ENCODE peak calls at places on chromosome 13, in six cellular contexts. O is heart left ventricle; X is uterus; T is spleen; Z is CD4-positive, alpha-beta T cell; Q is IMR-90. P is an unnamed sample.
A peak's percentile ranks its signal among the peaks of the same experiment; 100 is the strongest.

GRCh38 chr13:71751074-71751473 is 115.9 kb downstream of the DACH1 start:
- DNase-seq in O (no peak), X (no peak), T (no peak), Z (no peak), Q (no peak), P (no peak)

GRCh38 chr13:51806571-51806970 is 2.6 kb upstream of the DHRS12 start:
- DNase-seq in O (no peak), X (no peak), T (no peak), Z (no peak), Q (peak; percentile 34), P (no peak)

GRCh38 chr13:24264976-24265375 is 44.4 kb upstream of the C1QTNF9 start:
- DNase-seq in O (no peak), X (no peak), T (peak; percentile 91), Z (peak; percentile 82), Q (no peak), P (no peak)

GRCh38 chr13:45369116-45369515 is 28.1 kb upstream of the TPT1 start:
- DNase-seq in O (no peak), X (no peak), T (no peak), Z (no peak), Q (no peak), P (no peak)

GRCh38 chr13:22000191-22000590 is 329.3 kb downstream of the FGF9 start:
- DNase-seq in O (no peak), X (no peak), T (no peak), Z (no peak), Q (no peak), P (no peak)

GRCh38 chr13:113901642-113902041 is 37.8 kb upstream of the GAS6 start:
- DNase-seq in O (no peak), X (no peak), T (no peak), Z (no peak), Q (no peak), P (peak; percentile 4)

GRCh38 chr13:33799950-33800592 is 17.9 kb upstream of the RFC3 start:
- DNase-seq in O (no peak), X (no peak), T (no peak), Z (no peak), Q (peak; percentile 46), P (no peak)

GRCh38 chr13:20702945-20703784 is at the start of gene IL17D:
- DNase-seq in O (no peak), X (no peak), T (peak; percentile 85), Z (no peak), Q (no peak), P (no peak)

GRCh38 chr13:23321534-23322241 is 111.8 kb downstream of the SACS start:
- DNase-seq in O (peak; percentile 45), X (peak; percentile 54), T (no peak), Z (no peak), Q (peak; percentile 94), P (peak; percentile 72)

GRCh38 chr13:32237681-32238080 is 77.5 kb downstream of the ZAR1L start:
- DNase-seq in O (no peak), X (no peak), T (no peak), Z (no peak), Q (no peak), P (no peak)

GRCh38 chr13:66780814-66781213 is 449.3 kb downstream of the PCDH9 start:
- DNase-seq in O (no peak), X (no peak), T (no peak), Z (no peak), Q (peak; percentile 20), P (no peak)

GRCh38 chr13:76293346-76293745 is 592.9 kb downstream of the KCTD12 start:
- DNase-seq in O (no peak), X (no peak), T (no peak), Z (no peak), Q (peak; percentile 75), P (no peak)

GRCh38 chr13:61286148-61286745 is 129.4 kb downstream of the PCDH20 start:
- DNase-seq in O (no peak), X (no peak), T (no peak), Z (no peak), Q (no peak), P (no peak)

GRCh38 chr13:36975172-36975571 is 24.0 kb downstream of the ALG5 start:
- DNase-seq in O (no peak), X (no peak), T (no peak), Z (no peak), Q (no peak), P (no peak)

GRCh38 chr13:38951525-38952313 is 38.9 kb downstream of the STOML3 start:
- DNase-seq in O (no peak), X (peak; percentile 16), T (no peak), Z (no peak), Q (no peak), P (no peak)

GRCh38 chr13:62432906-62433305 is 1017.3 kb upstream of the PCDH20 start:
- DNase-seq in O (no peak), X (no peak), T (no peak), Z (no peak), Q (no peak), P (no peak)

GRCh38 chr13:36447501-36447900 is 15.2 kb downstream of the CCNA1 start:
- DNase-seq in O (no peak), X (peak; percentile 46), T (no peak), Z (no peak), Q (no peak), P (no peak)

GRCh38 chr13:26423634-26424033 is 133.8 kb upstream of the WASF3 start:
- DNase-seq in O (peak; percentile 34), X (peak; percentile 75), T (no peak), Z (no peak), Q (peak; percentile 51), P (no peak)

GRCh38 chr13:50124536-50125305 is 109.5 kb downstream of the KCNRG start:
- DNase-seq in O (peak; percentile 98), X (peak; percentile 98), T (peak; percentile 99), Z (peak; percentile 97), Q (peak; percentile 56), P (no peak)

GRCh38 chr13:50509771-50510441 is 333.6 kb downstream of the DLEU7 start:
- DNase-seq in O (no peak), X (no peak), T (no peak), Z (no peak), Q (peak; percentile 50), P (no peak)

GRCh38 chr13:69565334-69565733 is 542.3 kb upstream of the ATXN8OS start:
- DNase-seq in O (no peak), X (no peak), T (no peak), Z (no peak), Q (no peak), P (no peak)

GRCh38 chr13:40192516-40193257 is 473.8 kb downstream of the FOXO1 start:
- DNase-seq in O (peak; percentile 29), X (no peak), T (no peak), Z (no peak), Q (no peak), P (peak; percentile 50)

GRCh38 chr13:109669956-109670355 is 116.4 kb downstream of the IRS2 start:
- DNase-seq in O (no peak), X (no peak), T (no peak), Z (no peak), Q (no peak), P (no peak)

GRCh38 chr13:27569405-27569804 is 50.9 kb downstream of the LNX2 start:
- DNase-seq in O (no peak), X (no peak), T (no peak), Z (no peak), Q (no peak), P (no peak)

GRCh38 chr13:92994056-92994455 is 232.6 kb upstream of the GPC6 start:
- DNase-seq in O (no peak), X (no peak), T (no peak), Z (no peak), Q (peak; percentile 78), P (no peak)

GRCh38 chr13:113001251-113002140 is 32.5 kb downstream of the MCF2L start:
- DNase-seq in O (no peak), X (no peak), T (no peak), Z (no peak), Q (peak; percentile 3), P (no peak)

GRCh38 chr13:48319458-48320395 is 16.2 kb downstream of the RB1 start:
- DNase-seq in O (no peak), X (no peak), T (peak; percentile 70), Z (no peak), Q (no peak), P (no peak)

DNA sequence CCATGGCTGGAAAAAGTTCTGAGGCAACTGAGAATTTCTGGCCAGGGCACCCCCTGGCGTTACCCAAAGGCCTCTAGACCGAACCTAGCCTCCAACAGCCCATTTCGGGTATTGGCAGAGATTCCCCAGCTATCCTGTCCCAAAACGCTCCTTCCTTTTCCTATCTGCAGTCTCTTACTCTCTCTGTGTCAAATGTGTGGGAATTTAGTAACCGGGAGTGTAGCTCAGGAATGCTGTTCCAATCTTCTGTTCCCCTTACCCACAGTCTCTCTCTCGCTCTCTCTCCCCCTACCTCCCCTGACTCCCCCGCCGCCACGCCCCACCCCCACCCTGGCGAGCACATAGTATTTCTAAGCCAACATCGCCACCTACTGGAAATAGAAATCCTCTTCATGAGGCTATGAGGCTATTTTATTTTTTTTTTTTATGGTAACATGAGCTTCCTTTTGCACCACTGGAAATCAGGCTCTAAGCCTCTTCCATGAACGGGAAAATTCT is 27.0 kb downstream of the OXGR1 start:
- DNase-seq in O (no peak), X (no peak), T (no peak), Z (no peak), Q (no peak), P (no peak)
- TF ChIP-seq CTCF in O (no peak), X (no peak), T (no peak), Z (no peak), Q (peak; percentile 19), P (no peak)

DNA sequence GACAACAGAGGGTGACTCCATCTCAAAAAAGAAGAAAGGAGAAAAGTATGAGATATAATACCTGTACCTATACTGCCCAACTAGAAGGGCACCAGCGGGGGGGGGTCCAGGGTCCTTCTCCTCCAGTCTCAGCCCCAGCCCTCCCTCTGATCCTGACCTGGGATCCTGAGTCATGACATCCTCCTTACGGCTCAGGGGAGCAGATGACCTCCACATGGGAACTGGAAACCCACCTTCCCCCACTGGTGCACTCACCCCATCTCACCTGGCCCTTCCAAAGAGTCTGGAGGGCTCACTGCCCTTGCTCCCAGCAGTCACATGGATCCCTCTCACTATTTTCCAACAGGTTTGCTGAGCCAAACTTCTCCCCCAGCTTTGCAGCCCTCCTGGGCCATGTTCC is 24.2 kb downstream of the TUBA3C start:
- DNase-seq in O (no peak), X (no peak), T (no peak), Z (no peak), Q (no peak), P (no peak)
- H3K9me3 ChIP-seq in O (peaks cover 3% of the 10 kb centered on the region), X (no peaks in the 10 kb centered on the region), T (no peaks in the 10 kb centered on the region), Z (peaks cover under 1% of the 10 kb centered on the region), Q (peaks cover 76% of the 10 kb centered on the region), P (no peaks in the 10 kb centered on the region)

GRCh38 chr13:30934803-30935202 is 2.3 kb downstream of the TEX26 start:
- DNase-seq in O (no peak), X (no peak), T (no peak), Z (no peak), Q (no peak), P (no peak)

GRCh38 chr13:30934381-30934780 is 1.9 kb downstream of the TEX26 start:
- DNase-seq in O (no peak), X (no peak), T (no peak), Z (no peak), Q (peak; percentile 14), P (no peak)

GRCh38 chr13:30928971-30929370 is 3.5 kb upstream of the TEX26 start:
- DNase-seq in O (no peak), X (no peak), T (no peak), Z (no peak), Q (no peak), P (no peak)

GRCh38 chr13:30933334-30933681 is 852 bp downstream of the TEX26 start:
- DNase-seq in O (no peak), X (no peak), T (no peak), Z (no peak), Q (no peak), P (no peak)

GRCh38 chr13:30932481-30933333 is at the start of gene TEX26:
- DNase-seq in O (no peak), X (no peak), T (no peak), Z (no peak), Q (no peak), P (no peak)
- TF ChIP-seq CTCF in O (no peak), X (no peak), T (no peak), Z (no peak), Q (no peak), P (no peak)

GRCh38 chr13:29000802-29001201 is 180.7 kb downstream of the MTUS2 start:
- DNase-seq in O (no peak), X (no peak), T (no peak), Z (no peak), Q (no peak), P (no peak)
- H3K9me3 ChIP-seq in O (no peaks in the 10 kb centered on the region), X (no peaks in the 10 kb centered on the region), T (no peaks in the 10 kb centered on the region), Z (peaks cover 9% of the 10 kb centered on the region), Q (peaks cover 10% of the 10 kb centered on the region), P (no peaks in the 10 kb centered on the region)

P was measured in gastrocnemius medialis.